ENCODE peak calls at places on chromosome 16, in four cellular contexts. E is astrocyte, H is OCI-LY7, O is tibial artery. I is an unnamed sample.
A peak's percentile ranks its signal among the peaks of the same experiment; 100 is the strongest.

GRCh38 chr16:2769675-2770056 is 7.4 kb downstream of the ELOB start:
- DNase-seq in E (no peak), H (no peak), O (no peak), I (no peak)

GRCh38 chr16:85350973-85351372 is 238.7 kb upstream of the CIBAR2 start:
- DNase-seq in E (peak; percentile 90), H (no peak), O (peak; percentile 97), I (no peak)

GRCh38 chr16:84329849-84330684 is 35.4 kb downstream of the WFDC1 start:
- DNase-seq in E (no peak), H (no peak), O (no peak), I (no peak)

GRCh38 chr16:57372372-57373116 is at the start of gene CX3CL1:
- DNase-seq in E (peak; percentile 59), H (no peak), O (peak; percentile 96), I (no peak)

GRCh38 chr16:83040174-83040573 is 413.4 kb downstream of the CDH13 start:
- DNase-seq in E (peak; percentile 74), H (no peak), O (no peak), I (no peak)

GRCh38 chr16:67917140-67917851 is 14.4 kb downstream of the CTRL start:
- DNase-seq in E (no peak), H (no peak), O (no peak), I (no peak)

GRCh38 chr16:10951016-10951415 is 6.7 kb downstream of the CLEC16A start:
- DNase-seq in E (no peak), H (no peak), O (no peak), I (no peak)

GRCh38 chr16:17454331-17454730 is 16.4 kb downstream of the XYLT1 start:
- DNase-seq in E (no peak), H (no peak), O (no peak), I (no peak)

GRCh38 chr16:4883501-4883900 is 36.2 kb downstream of the UBN1 start:
- DNase-seq in E (no peak), H (no peak), O (no peak), I (no peak)

GRCh38 chr16:27400751-27401620 is 988 bp upstream of the IL21R start:
- DNase-seq in E (peak; percentile 70), H (no peak), O (no peak), I (no peak)

GRCh38 chr16:16021988-16022682 is 72.7 kb downstream of the ABCC1 start:
- DNase-seq in E (peak; percentile 92), H (peak; percentile 60), O (peak; percentile 99), I (no peak)

GRCh38 chr16:50744911-50745310 is 3.0 kb downstream of the CYLD start:
- DNase-seq in E (no peak), H (no peak), O (no peak), I (no peak)

GRCh38 chr16:85354623-85355514 is 242.6 kb upstream of the CIBAR2 start:
- DNase-seq in E (peak; percentile 72), H (no peak), O (no peak), I (no peak)

GRCh38 chr16:55155815-55156214 is 168.2 kb upstream of the IRX6 start:
- DNase-seq in E (no peak), H (no peak), O (no peak), I (no peak)

GRCh38 chr16:1871974-1872635 is at the start of gene MEIOB:
- DNase-seq in E (no peak), H (no peak), O (no peak), I (no peak)

GRCh38 chr16:84834403-84834772 is 14.6 kb downstream of the CRISPLD2 start:
- DNase-seq in E (peak; percentile 67), H (no peak), O (no peak), I (no peak)

GRCh38 chr16:89153848-89154271 is 17.7 kb upstream of the CDH15 start:
- DNase-seq in E (no peak), H (no peak), O (no peak), I (no peak)

GRCh38 chr16:50751528-50751927 is 9.6 kb downstream of the CYLD start:
- DNase-seq in E (no peak), H (no peak), O (no peak), I (no peak)

GRCh38 chr16:78235168-78235800 is 135.8 kb downstream of the WWOX start:
- DNase-seq in E (peak; percentile 38), H (peak; percentile 62), O (peak; percentile 79), I (peak; percentile 68)

GRCh38 chr16:84414789-84415326 is 46.5 kb downstream of the ATP2C2 start:
- DNase-seq in E (no peak), H (no peak), O (no peak), I (no peak)

GRCh38 chr16:50245417-50246298 is 20.7 kb upstream of the ADCY7 start:
- DNase-seq in E (peak; percentile 47), H (peak; percentile 57), O (peak; percentile 77), I (peak; percentile 96)

GRCh38 chr16:6279261-6279660 is 1053.4 kb upstream of the RBFOX1 start:
- DNase-seq in E (no peak), H (no peak), O (no peak), I (no peak)

GRCh38 chr16:87924937-87925670 is 11.2 kb downstream of the CA5A start:
- DNase-seq in E (no peak), H (no peak), O (no peak), I (no peak)

GRCh38 chr16:12016166-12016947 is 39.8 kb downstream of the SNX29 start:
- DNase-seq in E (peak; percentile 85), H (no peak), O (no peak), I (no peak)

GRCh38 chr16:85168732-85169256 is 56.5 kb upstream of the CIBAR2 start:
- DNase-seq in E (no peak), H (no peak), O (peak; percentile 83), I (peak; percentile 90)

GRCh38 chr16:66520406-66521194 is 29.3 kb downstream of the TK2 start:
- DNase-seq in E (no peak), H (peak; percentile 15), O (no peak), I (no peak)
- TF ChIP-seq CTCF in E (no peak), H (no peak), O (no peak), I (no peak)

GRCh38 chr16:53744449-53744848 is 40.5 kb downstream of the FTO start:
- DNase-seq in E (no peak), H (peak; percentile 4), O (no peak), I (peak; percentile 16)

GRCh38 chr16:53743149-53743566 is 39.2 kb downstream of the FTO start:
- DNase-seq in E (no peak), H (peak; percentile 34), O (no peak), I (no peak)

GRCh38 chr16:53745126-53745525 is 41.2 kb downstream of the FTO start:
- DNase-seq in E (peak; percentile 81), H (no peak), O (no peak), I (no peak)

GRCh38 chr16:53741546-53741945 is 37.6 kb downstream of the FTO start:
- DNase-seq in E (no peak), H (no peak), O (no peak), I (no peak)

DNA sequence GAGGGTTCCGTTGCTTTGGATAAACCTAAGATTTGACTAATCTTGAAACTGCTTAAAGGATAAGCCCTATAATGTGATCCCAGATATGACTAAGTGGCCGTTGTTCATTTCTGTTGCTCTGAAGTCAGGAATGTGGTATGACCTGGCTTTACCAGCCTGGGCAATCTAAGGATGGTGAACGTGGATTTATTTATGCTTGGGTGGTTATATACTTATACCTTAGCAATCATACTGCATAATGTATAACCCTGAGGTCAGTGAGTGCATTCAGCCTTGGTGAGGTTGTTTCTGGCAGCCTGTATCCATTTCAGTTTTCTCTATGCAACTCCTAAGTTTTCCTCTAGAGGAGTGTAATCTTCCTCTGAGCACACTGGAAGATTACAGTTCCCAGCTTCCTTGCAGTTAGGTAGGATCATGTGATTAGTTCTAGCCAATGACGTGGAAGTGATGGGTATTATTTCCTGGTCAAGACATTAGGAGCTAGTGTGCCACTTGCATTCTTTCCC is 41.9 kb downstream of the FTO start:
- DNase-seq in E (peak; percentile 57), H (no peak), O (no peak), I (no peak)
- TF ChIP-seq CTCF in E (peak; percentile 9), H (no peak), O (no peak), I (no peak)

DNA sequence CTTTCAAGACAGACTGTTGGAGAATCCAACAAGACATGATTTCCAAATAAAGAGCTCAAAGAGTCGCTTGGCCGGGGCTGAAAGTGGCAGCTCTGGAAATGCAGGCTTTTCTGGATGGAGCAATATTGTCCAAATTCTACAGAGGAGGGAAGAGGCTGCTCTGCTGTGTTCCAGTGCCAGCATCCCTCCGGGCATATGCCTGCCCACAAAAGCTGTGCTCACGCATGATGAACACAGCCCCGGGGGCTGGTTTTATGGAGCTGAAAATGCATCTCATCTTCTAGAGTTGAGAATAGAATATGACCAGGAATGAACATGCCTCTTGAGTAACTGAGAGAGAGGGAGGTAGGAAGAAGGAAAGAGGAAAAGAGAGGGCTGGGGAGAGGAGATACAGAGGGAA is 74.7 kb upstream of the TOX3 start:
- DNase-seq in E (no peak), H (no peak), O (no peak), I (no peak)
- TF ChIP-seq CTCF in E (no peak), H (no peak), O (no peak), I (no peak)

DNA sequence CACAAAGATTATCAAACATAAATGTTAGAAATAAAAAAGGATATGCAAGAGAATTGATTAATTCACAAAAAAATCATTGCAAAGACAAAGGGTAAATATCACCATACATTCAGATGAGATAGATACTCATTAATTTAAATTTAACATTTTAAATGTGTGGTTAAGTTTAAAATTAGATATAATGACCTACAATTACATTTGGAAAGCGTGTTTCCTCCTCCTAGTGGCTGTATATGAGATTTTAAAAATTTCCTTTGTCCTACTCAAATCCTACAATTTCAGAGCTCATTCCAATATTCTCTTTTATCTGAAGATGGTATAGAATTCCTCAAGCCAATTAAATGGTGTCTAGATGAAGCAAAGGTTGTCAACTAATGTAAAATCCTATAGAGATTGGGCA is 169.2 kb upstream of the CDH8 start:
- DNase-seq in E (no peak), H (no peak), O (no peak), I (no peak)
- TF ChIP-seq CTCF in E (no peak), H (no peak), O (no peak), I (no peak)

DNA sequence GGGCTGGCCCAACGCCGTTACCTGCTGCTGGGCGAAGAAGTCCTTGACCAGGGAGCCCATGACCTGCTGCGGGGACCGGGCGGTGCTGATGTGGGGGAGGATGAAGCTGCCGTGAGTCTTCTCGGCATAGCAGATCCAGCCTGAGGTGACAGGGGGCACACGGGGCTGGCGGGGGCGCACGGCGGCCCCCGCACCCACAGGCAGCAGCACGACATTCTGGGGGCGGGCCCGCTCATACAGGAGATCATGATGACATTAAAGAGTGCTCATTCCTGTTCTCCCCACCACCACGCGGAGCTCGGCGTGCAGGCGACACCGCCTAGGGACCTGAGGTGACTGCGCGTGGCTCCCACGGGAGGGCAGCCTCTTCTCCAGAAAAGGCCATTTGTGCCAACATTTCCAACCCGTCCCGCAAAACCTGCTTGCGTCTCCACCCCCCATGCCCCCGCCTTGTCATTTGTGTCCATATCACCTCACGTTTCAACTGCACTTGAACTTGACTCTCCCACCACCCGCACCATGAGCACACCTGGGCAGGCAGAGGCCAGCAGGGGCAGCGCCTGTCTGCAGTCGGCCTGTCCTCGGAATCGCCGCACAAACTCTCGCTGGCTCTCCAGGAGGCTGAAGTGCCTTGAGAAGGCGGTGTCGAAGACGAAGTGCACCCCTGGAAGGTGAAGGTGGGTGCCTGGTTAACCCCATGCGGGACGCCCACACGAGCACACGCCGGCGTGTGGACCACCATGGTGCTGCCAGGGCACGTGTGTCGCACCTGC is 6.4 kb downstream of the CIAO3 start:
- DNase-seq in E (no peak), H (no peak), O (peak; percentile 58), I (no peak)
- TF ChIP-seq CTCF in E (no peak), H (no peak), O (no peak), I (no peak)

I was measured in GM13977.